ENCODE peak calls at places on chromosomes 12 and 14, in six cellular contexts. O, S, Z, Y, R and A are unnamed samples.

GRCh38 chr12:9039397-9039977 is 50.1 kb downstream of the KLRG1 start:
- DNase-seq in O (no peak), S (peak; percentile 63), Z (peak; percentile 18), Y (peak; percentile 40), R (peak; percentile 25), A (no peak)

GRCh38 chr12:561908-562593 is 101.2 kb downstream of the NINJ2 start:
- DNase-seq in O (no peak), S (no peak), Z (no peak), Y (no peak), R (no peak), A (peak; percentile 50)

GRCh38 chr14:105468621-105469241 is 5.9 kb upstream of the CRIP2 start:
- DNase-seq in O (peak; percentile 64), S (no peak), Z (no peak), Y (no peak), R (no peak), A (no peak)

GRCh38 chr14:90426663-90427062 is 29.8 kb downstream of the CALM1 start:
- DNase-seq in O (peak; percentile 48), S (peak; percentile 69), Z (no peak), Y (no peak), R (no peak), A (peak; percentile 44)

GRCh38 chr14:29637406-29637805 is 290.2 kb downstream of the PRKD1 start:
- DNase-seq in O (peak; percentile 69), S (peak; percentile 74), Z (no peak), Y (peak; percentile 64), R (peak; percentile 53), A (peak; percentile 66)

GRCh38 chr12:45310627-45310968 is 94.7 kb downstream of the ANO6 start:
- DNase-seq in O (peak; percentile 37), S (no peak), Z (no peak), Y (no peak), R (no peak), A (peak; percentile 10)

GRCh38 chr14:102776761-102777710 is at the start of gene TRAF3:
- DNase-seq in O (peak; percentile 72), S (peak; percentile 53), Z (no peak), Y (peak; percentile 77), R (peak; percentile 64), A (peak; percentile 66)

GRCh38 chr12:24021164-24021502 is 71.7 kb upstream of the SOX5 start:
- DNase-seq in O (no peak), S (no peak), Z (no peak), Y (no peak), R (no peak), A (no peak)

GRCh38 chr12:108313609-108314331 is 25.3 kb downstream of the CMKLR1 start:
- DNase-seq in O (peak; percentile 64), S (peak; percentile 49), Z (no peak), Y (no peak), R (no peak), A (peak; percentile 72)

GRCh38 chr12:50212071-50212467 is 44.9 kb upstream of the CERS5 start:
- DNase-seq in O (no peak), S (peak; percentile 30), Z (no peak), Y (no peak), R (no peak), A (no peak)

DNA sequence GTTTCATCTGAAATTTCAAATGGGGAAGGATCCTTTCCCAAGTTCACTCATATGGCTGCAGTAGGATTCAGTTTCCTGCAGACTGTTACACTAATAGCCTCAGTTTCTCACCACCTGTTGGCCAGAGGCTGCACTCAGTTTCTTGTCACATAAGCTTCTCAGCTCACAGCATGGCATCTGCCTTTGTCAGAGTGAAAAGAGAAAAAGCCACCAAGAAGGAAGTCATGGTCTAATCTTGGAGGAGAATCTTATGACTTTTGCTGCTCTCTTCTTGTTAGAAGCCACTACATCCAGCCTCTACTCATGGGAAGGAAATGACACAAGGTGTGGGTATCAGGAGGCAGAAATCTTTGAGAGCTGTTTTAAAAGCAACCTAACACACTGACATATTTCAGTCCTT is 39.4 kb upstream of the BTG1 start:
- DNase-seq in O (no peak), S (no peak), Z (no peak), Y (no peak), R (no peak), A (no peak)
- TF ChIP-seq POLR2A in O (no peak), S (no peak), Z (no peak), Y (no peak), R (no peak), A (no peak)

DNA sequence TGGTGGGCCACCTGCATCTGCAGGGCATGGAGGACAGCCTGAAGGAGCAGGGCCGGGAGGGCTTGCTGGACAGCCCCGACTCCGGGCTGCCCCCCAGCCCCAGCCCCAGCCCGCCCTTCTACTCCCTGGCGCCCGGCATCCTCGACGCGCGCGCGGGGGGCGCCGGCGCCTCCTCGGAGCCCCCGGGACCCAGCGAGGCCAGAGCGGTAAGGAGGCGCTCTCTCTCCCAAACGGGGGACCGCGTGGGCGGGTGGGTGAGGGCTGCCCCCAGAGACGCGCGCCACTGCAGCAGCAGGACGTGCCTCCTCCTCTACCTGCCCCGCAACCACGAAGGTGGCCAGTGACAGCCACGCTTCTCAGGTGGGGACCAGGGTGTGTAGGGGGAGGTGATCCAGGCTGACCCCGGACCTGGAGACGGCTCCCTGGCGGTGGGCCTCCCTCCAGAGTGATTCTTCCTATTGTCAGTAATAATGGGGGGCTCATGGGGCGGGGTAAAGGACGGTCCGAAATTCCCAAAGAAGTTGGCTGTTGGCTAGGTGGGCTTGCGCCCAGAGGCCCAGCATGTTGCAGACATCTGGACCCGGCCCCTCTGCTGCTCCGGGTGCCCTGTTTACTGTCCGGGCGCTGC is 652 bp downstream of the RFLNA start:
- DNase-seq in O (no peak), S (no peak), Z (no peak), Y (no peak), R (no peak), A (no peak)
- H3K4me3 ChIP-seq in O (peak overlapping the region; percentile 51), S (peak overlapping the region; percentile 58), Z (no peak overlapping the region), Y (no peak overlapping the region), R (peak overlapping the region; percentile 12), A (peak overlapping the region; percentile 37)

GRCh38 chr14:62847168-62847567 is 198.1 kb downstream of the KCNH5 start:
- DNase-seq in O (no peak), S (no peak), Z (no peak), Y (peak; percentile 5), R (no peak), A (no peak)

GRCh38 chr14:62844546-62844945 is 200.7 kb downstream of the KCNH5 start:
- DNase-seq in O (no peak), S (no peak), Z (no peak), Y (no peak), R (no peak), A (no peak)
- TF ChIP-seq POLR2A in O (no peak), S (no peak), Z (no peak), Y (no peak), R (no peak), A (no peak)

GRCh38 chr14:44896275-44897040 is 65.3 kb downstream of the KLHL28 start:
- DNase-seq in O (no peak), S (no peak), Z (no peak), Y (no peak), R (no peak), A (no peak)
- H3K4me3 ChIP-seq in O (peak overlapping the region; percentile 89), S (no peak overlapping the region), Z (peak overlapping the region; percentile 71), Y (no peak overlapping the region), R (no peak overlapping the region), A (no peak overlapping the region)